ENCODE peak calls at places on chromosome 1, in six cellular contexts. U is NCI-H1092 treated with DMSO at 0.1 percent for 48 hours, Z is amniotic epithelial cell, E is hepatocyte, O is occipital lobe, Q is cortex of kidney. W is an unnamed sample.

GRCh38 chr1:53220962-53221286 is 490 bp upstream of the CZIB start:
- DNase-seq in U (no peak), Z (no peak), E (no peak), Q (no peak), O (no peak), W (no peak)

GRCh38 chr1:205715628-205716027 is 34.4 kb downstream of the NUCKS1 start:
- DNase-seq in E (no peak), U (no peak), Q (no peak), O (no peak), Z (no peak), W (peak)

GRCh38 chr1:59553381-59553780 is 256.5 kb downstream of the FGGY start:
- DNase-seq in Q (no peak), U (no peak), Z (no peak), O (no peak), E (no peak), W (no peak)

GRCh38 chr1:3021801-3022401 is 634 bp downstream of the ACTRT2 start:
- DNase-seq in E (no peak), Z (no peak), Q (no peak), U (no peak), O (no peak), W (no peak)

GRCh38 chr1:15045123-15045522 is 108.4 kb upstream of the TMEM51 start:
- DNase-seq in Z (no peak), O (no peak), U (no peak), Q (no peak), E (no peak), W (no peak)

GRCh38 chr1:33893147-33893830 is 29.4 kb downstream of the HMGB4 start:
- DNase-seq in Z (no peak), O (peak), Q (no peak), E (no peak), U (no peak), W (no peak)

GRCh38 chr1:108639899-108640560 is 20.9 kb downstream of the HENMT1 start:
- DNase-seq in Q (no peak), E (no peak), O (no peak), U (no peak), Z (peak), W (no peak)

GRCh38 chr1:27599605-27600499 is 4.1 kb downstream of the AHDC1 start:
- DNase-seq in E (peak), Z (no peak), Q (no peak), U (no peak), O (no peak), W (no peak)

GRCh38 chr1:94247146-94248094 is 10.0 kb upstream of the ARHGAP29 start:
- DNase-seq in Z (no peak), Q (no peak), E (peak), O (no peak), U (peak), W (peak)

GRCh38 chr1:169427081-169427611 is at the start of gene CCDC181:
- DNase-seq in E (peak), Q (no peak), U (peak), O (peak), Z (peak), W (peak)

GRCh38 chr1:2990376-2991115 is 30.7 kb upstream of the ACTRT2 start:
- DNase-seq in Z (no peak), E (no peak), O (no peak), U (no peak), Q (no peak), W (no peak)

GRCh38 chr1:218426343-218426657 is 81.2 kb downstream of the TGFB2 start:
- DNase-seq in U (peak), E (peak), Q (no peak), O (no peak), Z (peak), W (no peak)

GRCh38 chr1:229896306-229896705 is 170.7 kb upstream of the GALNT2 start:
- DNase-seq in U (no peak), Z (no peak), E (no peak), O (no peak), Q (no peak), W (no peak)

GRCh38 chr1:56068908-56069307 is 510.5 kb downstream of the PLPP3 start:
- DNase-seq in U (no peak), E (no peak), Q (no peak), O (no peak), Z (no peak), W (no peak)

W was measured in DMS153.